ENCODE peak calls at places on chromosome 1, in nine cellular contexts. S, K, E, T, L, V, Y, I and J are unnamed samples.
A peak's percentile ranks its signal among the peaks of the same experiment; 100 is the strongest.

GRCh38 chr1:184036517-184036949 is 995 bp downstream of the COLGALT2 start:
- DNase-seq in S (no peak), K (no peak), E (no peak), T (no peak), L (peak; percentile 67), V (peak; percentile 57), Y (no peak), I (peak; percentile 77), J (peak; percentile 49)

GRCh38 chr1:185432943-185433342 is 115.9 kb upstream of the IVNS1ABP start:
- DNase-seq in S (no peak), K (no peak), E (no peak), T (no peak), L (no peak), V (no peak), Y (no peak), I (no peak), J (no peak)

GRCh38 chr1:58884706-58885661 is 101.1 kb upstream of the JUN start:
- DNase-seq in S (no peak), K (no peak), E (no peak), T (no peak), L (peak; percentile 14), V (no peak), Y (no peak), I (no peak), J (no peak)

GRCh38 chr1:204688007-204688406 is 2.5 kb upstream of the LRRN2 start:
- DNase-seq in S (no peak), K (no peak), E (no peak), T (no peak), L (no peak), V (no peak), Y (no peak), I (no peak), J (no peak)

GRCh38 chr1:28308750-28309149 is 20.1 kb upstream of the MED18 start:
- DNase-seq in S (no peak), K (no peak), E (no peak), T (no peak), L (no peak), V (no peak), Y (no peak), I (no peak), J (no peak)

GRCh38 chr1:161094481-161094880 is 3.7 kb upstream of the KLHDC9 start:
- DNase-seq in S (no peak), K (no peak), E (no peak), T (no peak), L (no peak), V (no peak), Y (no peak), I (no peak), J (no peak)

GRCh38 chr1:18240906-18241305 is 133.3 kb downstream of the IGSF21 start:
- DNase-seq in S (no peak), K (no peak), E (no peak), T (no peak), L (no peak), V (no peak), Y (no peak), I (no peak), J (no peak)

GRCh38 chr1:182170941-182171461 is 109.5 kb upstream of the ZNF648 start:
- DNase-seq in S (no peak), K (no peak), E (no peak), T (no peak), L (no peak), V (no peak), Y (no peak), I (no peak), J (peak; percentile 9)

GRCh38 chr1:168372307-168372706 is 91.6 kb downstream of the TBX19 start:
- DNase-seq in S (no peak), K (no peak), E (no peak), T (no peak), L (no peak), V (no peak), Y (no peak), I (no peak), J (no peak)

GRCh38 chr1:210499956-210500355 is 171.3 kb downstream of the HHAT start:
- DNase-seq in S (no peak), K (no peak), E (no peak), T (no peak), L (no peak), V (no peak), Y (no peak), I (no peak), J (no peak)

GRCh38 chr1:216095400-216095799 is 327.8 kb downstream of the USH2A start:
- DNase-seq in S (no peak), K (no peak), E (no peak), T (no peak), L (no peak), V (no peak), Y (no peak), I (no peak), J (no peak)

GRCh38 chr1:78676347-78676982 is 26.8 kb downstream of the IFI44 start:
- DNase-seq in S (peak; percentile 61), K (peak; percentile 73), E (peak; percentile 47), T (peak; percentile 69), L (no peak), V (peak; percentile 39), Y (peak; percentile 67), I (no peak), J (peak; percentile 65)

GRCh38 chr1:110210604-110211502 is 739 bp downstream of the KCNC4 start:
- DNase-seq in S (peak; percentile 58), K (peak; percentile 36), E (no peak), T (no peak), L (no peak), V (peak; percentile 66), Y (peak; percentile 54), I (peak; percentile 86), J (peak; percentile 51)